ENCODE peak calls at places on chromosomes 4 and X, in nine cellular contexts. A is PC-9; J is activated CD8-positive, alpha-beta T cell treated with anti-CD3 and anti-CD28 coated beads for 36 hours; H is nephron progenitor cell; T is stomach; I is GM13976; F is B cell; Y is dorsolateral prefrontal cortex; B is tibial artery. C is an unnamed sample.

GRCh38 chr4:87469390-87469789 is 47.0 kb downstream of the NUDT9 start:
- DNase-seq in A (no peak), J (no peak), H (no peak), T (no peak), I (no peak), F (no peak), Y (no peak), B (no peak), C (no peak)

GRCh38 chrX:24216037-24216436 is 66.5 kb downstream of the ZFX start:
- DNase-seq in A (no peak), J (no peak), H (no peak), T (no peak), I (no peak), F (no peak), Y (no peak), B (no peak), C (no peak)

GRCh38 chrX:48520976-48521352 is 644 bp upstream of the EBP start:
- DNase-seq in A (no peak), J (peak), H (no peak), T (no peak), I (no peak), F (no peak), Y (no peak), B (no peak), C (no peak)

GRCh38 chr4:36399762-36400353 is 118.4 kb downstream of the DTHD1 start:
- DNase-seq in A (peak), J (peak), H (peak), T (no peak), I (no peak), F (no peak), Y (no peak), B (no peak), C (no peak)

GRCh38 chr4:82419451-82419850 is 10.8 kb downstream of the HNRNPDL start:
- DNase-seq in A (no peak), J (no peak), H (no peak), T (no peak), I (no peak), F (no peak), Y (no peak), B (no peak), C (no peak)

GRCh38 chr4:128107766-128108165 is 46.7 kb downstream of the LARP1B start:
- DNase-seq in A (no peak), J (no peak), H (no peak), T (no peak), I (no peak), F (no peak), Y (no peak), B (no peak), C (no peak)

GRCh38 chr4:186703510-186703909 is 20.1 kb downstream of the FAT1 start:
- DNase-seq in A (no peak), J (no peak), H (no peak), T (no peak), I (no peak), F (no peak), Y (no peak), B (no peak), C (no peak)

GRCh38 chr4:25663778-25664177 is 8.1 kb downstream of the SLC34A2 start:
- DNase-seq in A (no peak), J (no peak), H (no peak), T (no peak), I (no peak), F (no peak), Y (no peak), B (no peak), C (no peak)

GRCh38 chr4:65482410-65482809 is 187.9 kb downstream of the EPHA5 start:
- DNase-seq in A (peak), J (no peak), H (no peak), T (no peak), I (no peak), F (no peak), Y (no peak), B (no peak), C (no peak)

DNA sequence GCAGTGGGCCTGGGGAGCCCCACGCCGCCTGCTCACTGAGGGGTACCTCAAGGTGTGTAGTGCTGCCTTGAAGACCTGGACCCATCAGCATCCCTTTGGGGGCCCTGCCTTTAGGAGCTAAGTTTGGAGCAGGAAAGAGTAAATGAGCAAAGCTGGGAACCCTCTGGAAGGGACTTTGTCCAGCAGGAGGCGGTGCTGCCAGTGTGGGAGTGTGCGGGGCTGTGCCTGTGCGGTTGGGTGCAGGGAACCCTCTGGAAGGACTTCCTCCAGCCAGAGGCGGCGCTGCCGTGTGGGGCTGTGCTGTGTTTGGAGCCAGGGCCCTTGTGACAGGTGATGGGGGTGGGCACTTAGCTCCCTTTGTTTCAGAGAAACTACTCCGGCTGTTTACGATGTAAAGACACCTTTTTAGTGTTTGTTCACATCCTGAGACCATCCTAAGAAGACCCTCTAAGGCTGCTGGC is 25.8 kb downstream of the RGS12 start:
- DNase-seq in A (no peak), J (no peak), H (no peak), T (peak), I (no peak), F (no peak), Y (peak), B (peak), C (no peak)
- TF ChIP-seq CTCF in A (no peak), J (no peak), H (peak), T (no peak), I (no peak), F (no peak), Y (no peak), B (no peak), C (peak)

DNA sequence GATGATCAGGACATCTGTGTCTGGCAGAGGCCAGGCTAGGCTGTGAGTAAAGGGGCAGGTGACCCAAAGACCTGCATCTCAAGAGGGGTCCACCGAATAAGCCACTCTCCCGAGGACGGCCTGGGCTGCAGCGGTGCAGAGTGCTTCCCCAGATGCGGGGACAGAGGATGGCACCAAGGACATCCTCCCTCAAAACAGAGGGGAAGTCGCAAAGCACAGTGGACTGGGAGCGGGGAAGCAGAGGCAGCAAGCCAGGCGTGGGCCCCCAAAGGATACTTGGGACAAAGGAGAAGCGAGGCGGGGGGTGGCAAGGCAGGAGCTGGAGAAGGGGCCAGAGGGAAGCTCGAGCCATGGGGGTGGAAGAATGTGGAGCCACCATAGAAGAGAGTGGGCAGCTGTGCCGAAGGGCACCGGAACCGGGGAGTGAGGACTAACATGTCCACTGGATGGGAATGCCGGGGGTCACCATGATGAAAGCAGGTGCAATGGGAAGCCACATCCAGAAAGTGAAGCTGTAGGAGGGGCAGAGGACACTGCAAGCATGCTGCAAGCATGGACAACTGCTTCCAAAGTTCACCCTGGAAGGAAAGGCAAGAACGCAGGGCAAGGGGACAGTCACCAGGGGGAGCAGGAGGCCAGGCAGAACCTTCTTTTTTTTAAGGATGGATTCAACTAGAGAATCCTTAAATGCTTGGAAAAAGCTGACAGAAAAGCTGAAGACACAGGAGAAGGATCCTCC is 169.6 kb downstream of the AFAP1 start:
- DNase-seq in A (no peak), J (peak), H (no peak), T (no peak), I (peak), F (no peak), Y (peak), B (peak), C (no peak)
- TF ChIP-seq CTCF in A (peak), J (no peak), H (peak), T (peak), I (peak), F (no peak), Y (peak), B (peak), C (no peak)

DNA sequence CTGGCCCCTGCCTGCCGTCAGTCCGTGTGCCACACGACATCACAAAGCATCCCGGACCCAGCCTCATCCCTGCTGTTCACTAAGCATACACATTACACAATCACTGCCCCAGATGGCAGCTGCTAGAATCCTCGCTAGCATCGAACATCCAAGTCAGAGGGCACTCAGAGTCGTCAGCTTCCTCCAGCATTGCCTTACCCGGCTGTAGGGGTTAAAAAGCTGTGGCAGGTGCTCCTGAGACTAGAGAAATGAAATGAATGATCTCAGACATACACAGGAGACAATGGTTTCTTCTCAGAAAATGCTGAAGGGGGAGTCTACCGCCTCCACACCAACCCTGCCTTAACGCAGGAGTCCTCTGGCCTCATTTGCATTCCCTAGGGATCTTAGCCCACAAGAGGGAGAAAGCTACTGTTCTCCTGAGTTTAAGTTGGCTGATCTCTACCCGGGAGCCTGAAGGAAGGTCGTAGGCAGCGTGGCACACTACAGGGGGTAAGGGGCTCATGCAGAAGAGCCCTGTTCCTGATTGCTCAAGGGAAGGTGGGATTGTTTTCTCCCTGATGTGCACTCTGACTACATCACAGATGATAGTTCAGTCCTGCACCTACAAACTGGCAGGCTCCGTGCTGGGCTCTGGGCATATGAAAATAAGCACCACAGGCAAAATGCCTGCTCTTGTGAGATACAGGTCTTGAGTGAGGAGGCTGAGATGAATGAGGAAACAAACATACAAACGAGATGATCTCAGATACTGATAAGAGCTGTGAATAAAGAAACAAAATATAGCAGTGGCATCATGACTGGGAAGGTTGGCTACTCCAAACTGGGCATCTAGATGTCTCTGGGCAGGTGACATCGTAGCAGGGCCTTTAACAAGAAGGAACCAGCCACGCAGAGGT is 2.6 kb upstream of the KIAA0232 start:
- DNase-seq in A (peak), J (no peak), H (no peak), T (no peak), I (no peak), F (no peak), Y (peak), B (no peak), C (no peak)
- TF ChIP-seq CTCF in A (no peak), J (no peak), H (no peak), T (no peak), I (no peak), F (no peak), Y (no peak), B (no peak), C (no peak)

GRCh38 chr4:16513876-16514275 is 287.6 kb upstream of the TAPT1 start:
- DNase-seq in A (no peak), J (no peak), H (no peak), T (no peak), I (no peak), F (no peak), Y (no peak), B (no peak), C (no peak)

GRCh38 chr4:16505726-16506125 is 279.5 kb upstream of the TAPT1 start:
- DNase-seq in A (no peak), J (no peak), H (peak), T (no peak), I (no peak), F (no peak), Y (no peak), B (no peak), C (no peak)

GRCh38 chr4:16508968-16509367 is 282.7 kb upstream of the TAPT1 start:
- DNase-seq in A (no peak), J (no peak), H (no peak), T (no peak), I (no peak), F (no peak), Y (no peak), B (no peak), C (no peak)
- TF ChIP-seq CTCF in A (peak), J (peak), H (peak), T (no peak), I (no peak), F (no peak), Y (no peak), B (no peak), C (peak)

C was measured in CD14-positive monocyte.